ENCODE peak calls at places on chromosomes 4 and X, in seven cellular contexts. One of them, this sample, is unnamed.

GRCh38 chr4:7628432-7628831 is 193.7 kb upstream of the PSAPL1 start:
- DNase-seq in activated CD4-positive, alpha-beta T cell treated with anti-CD3 and anti-CD28 coated beads, Interleukin-2, amount 10 ng/mL, durations not matched to agents 7 days and 5 days: no peak
- DNase-seq in lower leg skin: no peak
- DNase-seq in tibial nerve: no peak
- DNase-seq in AG20443: no peak
- DNase-seq in NCI-H2081: no peak
- DNase-seq in stimulated activated CD4-positive, alpha-beta T cell treated with anti-CD3 and anti-CD28 coated beads, Interleukin-12 subunit alpha, Interleukin-12 subunit beta, amount 100 ng/mL, for 24 hours: no peak
- DNase-seq in this sample: no peak

GRCh38 chrX:134990475-134991473 is at the start of gene SMIM10:
- DNase-seq in tibial nerve: peak
- DNase-seq in activated CD4-positive, alpha-beta T cell treated with anti-CD3 and anti-CD28 coated beads, Interleukin-2, amount 10 ng/mL, durations not matched to agents 7 days and 5 days: peak
- DNase-seq in AG20443: peak
- DNase-seq in NCI-H2081: no peak
- DNase-seq in stimulated activated CD4-positive, alpha-beta T cell treated with anti-CD3 and anti-CD28 coated beads, Interleukin-12 subunit alpha, Interleukin-12 subunit beta, amount 100 ng/mL, for 24 hours: peak
- DNase-seq in lower leg skin: peak
- DNase-seq in this sample: peak

GRCh38 chr4:52640808-52641595 is 18.1 kb downstream of the USP46 start:
- DNase-seq in lower leg skin: no peak
- DNase-seq in AG20443: no peak
- DNase-seq in activated CD4-positive, alpha-beta T cell treated with anti-CD3 and anti-CD28 coated beads, Interleukin-2, amount 10 ng/mL, durations not matched to agents 7 days and 5 days: no peak
- DNase-seq in tibial nerve: no peak
- DNase-seq in NCI-H2081: no peak
- DNase-seq in stimulated activated CD4-positive, alpha-beta T cell treated with anti-CD3 and anti-CD28 coated beads, Interleukin-12 subunit alpha, Interleukin-12 subunit beta, amount 100 ng/mL, for 24 hours: no peak
- DNase-seq in this sample: no peak

GRCh38 chrX:40496728-40497127 is 84.0 kb upstream of the ATP6AP2 start:
- DNase-seq in lower leg skin: no peak
- DNase-seq in AG20443: peak
- DNase-seq in tibial nerve: no peak
- DNase-seq in stimulated activated CD4-positive, alpha-beta T cell treated with anti-CD3 and anti-CD28 coated beads, Interleukin-12 subunit alpha, Interleukin-12 subunit beta, amount 100 ng/mL, for 24 hours: no peak
- DNase-seq in activated CD4-positive, alpha-beta T cell treated with anti-CD3 and anti-CD28 coated beads, Interleukin-2, amount 10 ng/mL, durations not matched to agents 7 days and 5 days: no peak
- DNase-seq in NCI-H2081: no peak
- DNase-seq in this sample: no peak

GRCh38 chrX:47873123-47873522 is 36.4 kb downstream of the ZNF81 start:
- DNase-seq in stimulated activated CD4-positive, alpha-beta T cell treated with anti-CD3 and anti-CD28 coated beads, Interleukin-12 subunit alpha, Interleukin-12 subunit beta, amount 100 ng/mL, for 24 hours: no peak
- DNase-seq in NCI-H2081: no peak
- DNase-seq in tibial nerve: no peak
- DNase-seq in activated CD4-positive, alpha-beta T cell treated with anti-CD3 and anti-CD28 coated beads, Interleukin-2, amount 10 ng/mL, durations not matched to agents 7 days and 5 days: no peak
- DNase-seq in AG20443: no peak
- DNase-seq in lower leg skin: no peak
- DNase-seq in this sample: no peak

GRCh38 chrX:136121788-136122187 is 25.5 kb upstream of the FHL1 start:
- DNase-seq in activated CD4-positive, alpha-beta T cell treated with anti-CD3 and anti-CD28 coated beads, Interleukin-2, amount 10 ng/mL, durations not matched to agents 7 days and 5 days: no peak
- DNase-seq in NCI-H2081: no peak
- DNase-seq in lower leg skin: no peak
- DNase-seq in stimulated activated CD4-positive, alpha-beta T cell treated with anti-CD3 and anti-CD28 coated beads, Interleukin-12 subunit alpha, Interleukin-12 subunit beta, amount 100 ng/mL, for 24 hours: no peak
- DNase-seq in AG20443: peak
- DNase-seq in tibial nerve: no peak
- DNase-seq in this sample: no peak

GRCh38 chr4:47930971-47931804 is 16.8 kb upstream of the NFXL1 start:
- DNase-seq in tibial nerve: no peak
- DNase-seq in activated CD4-positive, alpha-beta T cell treated with anti-CD3 and anti-CD28 coated beads, Interleukin-2, amount 10 ng/mL, durations not matched to agents 7 days and 5 days: no peak
- DNase-seq in AG20443: no peak
- DNase-seq in NCI-H2081: no peak
- DNase-seq in stimulated activated CD4-positive, alpha-beta T cell treated with anti-CD3 and anti-CD28 coated beads, Interleukin-12 subunit alpha, Interleukin-12 subunit beta, amount 100 ng/mL, for 24 hours: no peak
- DNase-seq in lower leg skin: no peak
- DNase-seq in this sample: no peak

GRCh38 chrX:32480019-32480418 is 731.3 kb downstream of the DMD start:
- DNase-seq in activated CD4-positive, alpha-beta T cell treated with anti-CD3 and anti-CD28 coated beads, Interleukin-2, amount 10 ng/mL, durations not matched to agents 7 days and 5 days: no peak
- DNase-seq in AG20443: no peak
- DNase-seq in tibial nerve: no peak
- DNase-seq in NCI-H2081: no peak
- DNase-seq in stimulated activated CD4-positive, alpha-beta T cell treated with anti-CD3 and anti-CD28 coated beads, Interleukin-12 subunit alpha, Interleukin-12 subunit beta, amount 100 ng/mL, for 24 hours: no peak
- DNase-seq in lower leg skin: no peak
- DNase-seq in this sample: no peak

GRCh38 chr4:91997045-91997444 is 306.7 kb upstream of the GRID2 start:
- DNase-seq in lower leg skin: no peak
- DNase-seq in NCI-H2081: no peak
- DNase-seq in stimulated activated CD4-positive, alpha-beta T cell treated with anti-CD3 and anti-CD28 coated beads, Interleukin-12 subunit alpha, Interleukin-12 subunit beta, amount 100 ng/mL, for 24 hours: no peak
- DNase-seq in activated CD4-positive, alpha-beta T cell treated with anti-CD3 and anti-CD28 coated beads, Interleukin-2, amount 10 ng/mL, durations not matched to agents 7 days and 5 days: no peak
- DNase-seq in AG20443: no peak
- DNase-seq in tibial nerve: no peak
- DNase-seq in this sample: no peak

GRCh38 chr4:54063737-54064316 is 578 bp downstream of the CHIC2 start:
- DNase-seq in lower leg skin: peak
- DNase-seq in activated CD4-positive, alpha-beta T cell treated with anti-CD3 and anti-CD28 coated beads, Interleukin-2, amount 10 ng/mL, durations not matched to agents 7 days and 5 days: peak
- DNase-seq in AG20443: peak
- DNase-seq in stimulated activated CD4-positive, alpha-beta T cell treated with anti-CD3 and anti-CD28 coated beads, Interleukin-12 subunit alpha, Interleukin-12 subunit beta, amount 100 ng/mL, for 24 hours: peak
- DNase-seq in NCI-H2081: no peak
- DNase-seq in tibial nerve: peak
- DNase-seq in this sample: no peak

GRCh38 chr4:163790231-163790630 is 295.7 kb downstream of the TMA16 start:
- DNase-seq in lower leg skin: no peak
- DNase-seq in AG20443: no peak
- DNase-seq in tibial nerve: no peak
- DNase-seq in NCI-H2081: no peak
- DNase-seq in activated CD4-positive, alpha-beta T cell treated with anti-CD3 and anti-CD28 coated beads, Interleukin-2, amount 10 ng/mL, durations not matched to agents 7 days and 5 days: no peak
- DNase-seq in stimulated activated CD4-positive, alpha-beta T cell treated with anti-CD3 and anti-CD28 coated beads, Interleukin-12 subunit alpha, Interleukin-12 subunit beta, amount 100 ng/mL, for 24 hours: no peak
- DNase-seq in this sample: no peak

GRCh38 chrX:132622130-132622529 is 133.3 kb upstream of the MBNL3 start:
- DNase-seq in NCI-H2081: no peak
- DNase-seq in AG20443: peak
- DNase-seq in stimulated activated CD4-positive, alpha-beta T cell treated with anti-CD3 and anti-CD28 coated beads, Interleukin-12 subunit alpha, Interleukin-12 subunit beta, amount 100 ng/mL, for 24 hours: peak
- DNase-seq in tibial nerve: no peak
- DNase-seq in activated CD4-positive, alpha-beta T cell treated with anti-CD3 and anti-CD28 coated beads, Interleukin-2, amount 10 ng/mL, durations not matched to agents 7 days and 5 days: no peak
- DNase-seq in lower leg skin: no peak
- DNase-seq in this sample: no peak

GRCh38 chr4:169342906-169343560 is 72.3 kb upstream of the SH3RF1 start:
- DNase-seq in NCI-H2081: no peak
- DNase-seq in AG20443: peak
- DNase-seq in stimulated activated CD4-positive, alpha-beta T cell treated with anti-CD3 and anti-CD28 coated beads, Interleukin-12 subunit alpha, Interleukin-12 subunit beta, amount 100 ng/mL, for 24 hours: no peak
- DNase-seq in tibial nerve: no peak
- DNase-seq in lower leg skin: no peak
- DNase-seq in activated CD4-positive, alpha-beta T cell treated with anti-CD3 and anti-CD28 coated beads, Interleukin-2, amount 10 ng/mL, durations not matched to agents 7 days and 5 days: no peak
- DNase-seq in this sample: no peak

GRCh38 chr4:114599231-114600065 is 841 bp downstream of the UGT8 start:
- DNase-seq in stimulated activated CD4-positive, alpha-beta T cell treated with anti-CD3 and anti-CD28 coated beads, Interleukin-12 subunit alpha, Interleukin-12 subunit beta, amount 100 ng/mL, for 24 hours: no peak
- DNase-seq in NCI-H2081: no peak
- DNase-seq in tibial nerve: no peak
- DNase-seq in activated CD4-positive, alpha-beta T cell treated with anti-CD3 and anti-CD28 coated beads, Interleukin-2, amount 10 ng/mL, durations not matched to agents 7 days and 5 days: no peak
- DNase-seq in lower leg skin: no peak
- DNase-seq in AG20443: peak
- DNase-seq in this sample: no peak

GRCh38 chr4:102139932-102140331 is 205.3 kb downstream of the SLC39A8 start:
- DNase-seq in stimulated activated CD4-positive, alpha-beta T cell treated with anti-CD3 and anti-CD28 coated beads, Interleukin-12 subunit alpha, Interleukin-12 subunit beta, amount 100 ng/mL, for 24 hours: no peak
- DNase-seq in AG20443: no peak
- DNase-seq in NCI-H2081: no peak
- DNase-seq in activated CD4-positive, alpha-beta T cell treated with anti-CD3 and anti-CD28 coated beads, Interleukin-2, amount 10 ng/mL, durations not matched to agents 7 days and 5 days: no peak
- DNase-seq in tibial nerve: no peak
- DNase-seq in lower leg skin: no peak
- DNase-seq in this sample: no peak

GRCh38 chr4:8211229-8211628 is 12.1 kb downstream of the SH3TC1 start:
- DNase-seq in AG20443: no peak
- DNase-seq in activated CD4-positive, alpha-beta T cell treated with anti-CD3 and anti-CD28 coated beads, Interleukin-2, amount 10 ng/mL, durations not matched to agents 7 days and 5 days: no peak
- DNase-seq in lower leg skin: no peak
- DNase-seq in NCI-H2081: no peak
- DNase-seq in stimulated activated CD4-positive, alpha-beta T cell treated with anti-CD3 and anti-CD28 coated beads, Interleukin-12 subunit alpha, Interleukin-12 subunit beta, amount 100 ng/mL, for 24 hours: no peak
- DNase-seq in tibial nerve: no peak
- DNase-seq in this sample: no peak

GRCh38 chrX:105282077-105282476 is 61.6 kb upstream of the TEX13A start:
- DNase-seq in lower leg skin: no peak
- DNase-seq in tibial nerve: no peak
- DNase-seq in activated CD4-positive, alpha-beta T cell treated with anti-CD3 and anti-CD28 coated beads, Interleukin-2, amount 10 ng/mL, durations not matched to agents 7 days and 5 days: no peak
- DNase-seq in stimulated activated CD4-positive, alpha-beta T cell treated with anti-CD3 and anti-CD28 coated beads, Interleukin-12 subunit alpha, Interleukin-12 subunit beta, amount 100 ng/mL, for 24 hours: no peak
- DNase-seq in NCI-H2081: no peak
- DNase-seq in AG20443: no peak
- DNase-seq in this sample: no peak

GRCh38 chrX:39848243-39848642 is 249.5 kb downstream of the BCOR start:
- DNase-seq in tibial nerve: peak
- DNase-seq in AG20443: no peak
- DNase-seq in stimulated activated CD4-positive, alpha-beta T cell treated with anti-CD3 and anti-CD28 coated beads, Interleukin-12 subunit alpha, Interleukin-12 subunit beta, amount 100 ng/mL, for 24 hours: no peak
- DNase-seq in NCI-H2081: no peak
- DNase-seq in activated CD4-positive, alpha-beta T cell treated with anti-CD3 and anti-CD28 coated beads, Interleukin-2, amount 10 ng/mL, durations not matched to agents 7 days and 5 days: no peak
- DNase-seq in lower leg skin: no peak
- DNase-seq in this sample: no peak

GRCh38 chr4:153987291-153987690 is 198.4 kb upstream of the SFRP2 start:
- DNase-seq in activated CD4-positive, alpha-beta T cell treated with anti-CD3 and anti-CD28 coated beads, Interleukin-2, amount 10 ng/mL, durations not matched to agents 7 days and 5 days: no peak
- DNase-seq in NCI-H2081: no peak
- DNase-seq in lower leg skin: no peak
- DNase-seq in tibial nerve: no peak
- DNase-seq in AG20443: peak
- DNase-seq in stimulated activated CD4-positive, alpha-beta T cell treated with anti-CD3 and anti-CD28 coated beads, Interleukin-12 subunit alpha, Interleukin-12 subunit beta, amount 100 ng/mL, for 24 hours: no peak
- DNase-seq in this sample: no peak

GRCh38 chr4:149781150-149781549 is 34.5 kb downstream of the IQCM start:
- DNase-seq in activated CD4-positive, alpha-beta T cell treated with anti-CD3 and anti-CD28 coated beads, Interleukin-2, amount 10 ng/mL, durations not matched to agents 7 days and 5 days: no peak
- DNase-seq in stimulated activated CD4-positive, alpha-beta T cell treated with anti-CD3 and anti-CD28 coated beads, Interleukin-12 subunit alpha, Interleukin-12 subunit beta, amount 100 ng/mL, for 24 hours: no peak
- DNase-seq in lower leg skin: no peak
- DNase-seq in tibial nerve: no peak
- DNase-seq in AG20443: no peak
- DNase-seq in NCI-H2081: no peak
- DNase-seq in this sample: no peak

GRCh38 chrX:51894697-51895336 is 1.4 kb downstream of the MAGED1 start:
- DNase-seq in AG20443: peak
- DNase-seq in lower leg skin: no peak
- DNase-seq in stimulated activated CD4-positive, alpha-beta T cell treated with anti-CD3 and anti-CD28 coated beads, Interleukin-12 subunit alpha, Interleukin-12 subunit beta, amount 100 ng/mL, for 24 hours: no peak
- DNase-seq in activated CD4-positive, alpha-beta T cell treated with anti-CD3 and anti-CD28 coated beads, Interleukin-2, amount 10 ng/mL, durations not matched to agents 7 days and 5 days: no peak
- DNase-seq in NCI-H2081: peak
- DNase-seq in tibial nerve: peak
- DNase-seq in this sample: no peak

GRCh38 chr4:69753666-69754065 is 6.8 kb downstream of the SULT1B1 start:
- DNase-seq in tibial nerve: no peak
- DNase-seq in NCI-H2081: no peak
- DNase-seq in AG20443: no peak
- DNase-seq in activated CD4-positive, alpha-beta T cell treated with anti-CD3 and anti-CD28 coated beads, Interleukin-2, amount 10 ng/mL, durations not matched to agents 7 days and 5 days: no peak
- DNase-seq in stimulated activated CD4-positive, alpha-beta T cell treated with anti-CD3 and anti-CD28 coated beads, Interleukin-12 subunit alpha, Interleukin-12 subunit beta, amount 100 ng/mL, for 24 hours: no peak
- DNase-seq in lower leg skin: no peak
- DNase-seq in this sample: no peak

This sample was measured in right atrium auricular region.